ENCODE peak calls at places on chromosomes 12 and 14, in six cellular contexts. R is stomach, O is foreskin keratinocyte, M is esophagus squamous epithelium, J is left lung, W is osteoblast. V is an unnamed sample. For H3K4me1 and H3K27me3, the result is how much of the 10 kb centered on the place peaks cover.

GRCh38 chr14:71166434-71166833 is 259.2 kb downstream of the PCNX1 start:
- DNase-seq in W (peak), O (peak), M (no peak), J (no peak), R (no peak), V (no peak)

GRCh38 chr14:55366271-55366670 is 45.4 kb downstream of the ATG14 start:
- DNase-seq in R (no peak), W (peak), J (no peak), M (no peak), O (no peak), V (no peak)

GRCh38 chr14:51092965-51093364 is 1.9 kb downstream of the TRIM9 start:
- DNase-seq in R (no peak), M (no peak), O (no peak), J (no peak), W (no peak), V (no peak)

GRCh38 chr12:93766802-93767523 is 89.8 kb downstream of the CRADD start:
- DNase-seq in J (no peak), M (no peak), O (no peak), W (peak), R (no peak), V (no peak)

GRCh38 chr14:61698216-61698980 is 3.1 kb downstream of the HIF1A start:
- DNase-seq in O (no peak), W (no peak), R (no peak), J (no peak), M (no peak), V (no peak)

GRCh38 chr14:33950320-33951182 is at the start of gene EGLN3:
- DNase-seq in W (peak), O (peak), J (peak), R (peak), M (no peak), V (peak)

GRCh38 chr12:19529933-19530630 is 90.8 kb downstream of the AEBP2 start:
- DNase-seq in O (no peak), W (peak), J (no peak), M (no peak), R (no peak), V (no peak)

GRCh38 chr12:92886131-92886530 is 43.0 kb downstream of the EEA1 start:
- DNase-seq in M (no peak), J (no peak), O (no peak), R (no peak), W (no peak), V (no peak)

GRCh38 chr14:100159107-100159864 is at the start of gene DEGS2:
- DNase-seq in R (peak), J (peak), O (no peak), M (no peak), W (no peak), V (peak)

GRCh38 chr14:69323266-69323966 is 63.5 kb downstream of the GALNT16 start:
- DNase-seq in M (no peak), J (no peak), O (no peak), R (no peak), W (peak), V (peak)

GRCh38 chr12:94941440-94941862 is 62.0 kb downstream of the NDUFA12 start:
- DNase-seq in M (no peak), W (peak), J (no peak), R (no peak), O (peak), V (no peak)

GRCh38 chr12:116880817-116881324 is 370 bp downstream of the HRK start:
- DNase-seq in M (no peak), R (peak), O (peak), J (peak), W (peak), V (peak)

GRCh38 chr12:65857875-65858274 is 33.6 kb downstream of the HMGA2 start:
- DNase-seq in J (no peak), O (no peak), M (no peak), R (no peak), W (no peak), V (no peak)

GRCh38 chr12:68800294-68800693 is 7.7 kb upstream of the MDM2 start:
- DNase-seq in W (no peak), J (no peak), R (peak), M (no peak), O (no peak), V (no peak)

GRCh38 chr14:58467575-58467974 is 40.1 kb downstream of the KIAA0586 start:
- DNase-seq in J (no peak), M (no peak), O (no peak), R (no peak), W (no peak), V (no peak)

GRCh38 chr12:109120557-109120956 is 4.2 kb downstream of the ACACB start:
- DNase-seq in M (no peak), W (no peak), O (no peak), R (no peak), J (no peak), V (peak)

GRCh38 chr14:69316449-69317391 is 56.8 kb downstream of the GALNT16 start:
- DNase-seq in R (no peak), J (no peak), O (peak), M (no peak), W (peak), V (no peak)

GRCh38 chr12:52203126-52203921 is 11.5 kb upstream of the KRT80 start:
- DNase-seq in M (no peak), W (peak), O (no peak), J (peak), R (peak), V (peak)

GRCh38 chr14:46384611-46385010 is 267.0 kb downstream of the RPL10L start:
- DNase-seq in O (no peak), M (no peak), W (no peak), J (peak), R (no peak), V (no peak)

GRCh38 chr14:41636492-41637392 is 30.1 kb downstream of the LRFN5 start:
- DNase-seq in J (no peak), O (no peak), R (no peak), M (no peak), W (no peak), V (no peak)

GRCh38 chr14:91348861-91349465 is 68.7 kb downstream of the CCDC88C start:
- DNase-seq in J (no peak), W (peak), R (no peak), O (no peak), M (no peak), V (no peak)
- H3K4me1 ChIP-seq in J (under half), W (under half), R (half or more), O (under half), M (half or more), V (under half)

DNA sequence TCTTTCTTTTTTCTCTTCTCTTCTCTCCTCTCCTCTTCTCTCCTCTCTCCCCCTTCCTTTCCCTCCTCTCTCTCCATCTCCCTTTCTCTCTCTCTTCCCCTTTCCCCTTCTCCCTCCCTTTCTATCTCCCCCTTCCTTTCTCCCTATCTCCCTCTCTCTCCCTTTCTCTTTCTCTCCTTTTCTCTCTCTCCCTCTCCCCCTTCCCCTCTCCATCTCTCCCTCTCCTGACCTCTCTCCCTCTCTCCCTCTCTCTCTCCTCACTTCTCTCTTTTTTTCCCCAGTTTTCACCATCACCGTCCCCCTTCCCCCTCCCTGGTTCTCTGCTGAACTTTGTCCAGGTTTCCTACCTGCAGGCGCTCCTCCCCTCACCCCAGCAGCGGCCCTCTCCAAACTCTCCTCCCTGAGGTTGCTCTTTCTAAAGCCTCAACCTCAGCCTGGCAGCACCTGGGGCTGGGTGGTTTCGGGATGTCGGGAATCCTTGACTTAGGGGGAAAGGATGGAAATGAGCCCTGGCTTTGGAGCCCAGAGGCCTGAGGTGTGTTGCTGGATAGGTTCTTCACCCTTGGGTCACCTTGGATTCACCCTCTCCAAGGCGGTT is 14.7 kb upstream of the TBX3 start:
- DNase-seq in J (no peak), O (no peak), R (no peak), W (peak), M (no peak), V (no peak)
- H3K27me3 ChIP-seq in J (under half), O (under half), R (half or more), W (half or more), M (half or more), V (under half)

GRCh38 chr12:1972260-1972659 is 32.0 kb downstream of the DCP1B start:
- DNase-seq in O (peak), J (no peak), M (no peak), W (no peak), R (no peak), V (no peak)
- H3K4me1 ChIP-seq in O (under half), J (under half), M (under half), W (under half), R (under half), V (under half)

GRCh38 chr14:37328673-37329072 is 130.9 kb downstream of the MIPOL1 start:
- DNase-seq in O (no peak), M (no peak), W (no peak), J (no peak), R (no peak), V (no peak)
- H3K27me3 ChIP-seq in O (under half), M (under half), W (under half), J (under half), R (under half), V (under half)

GRCh38 chr12:132191715-132192553 is 47.7 kb downstream of the NOC4L start:
- DNase-seq in M (no peak), J (no peak), R (no peak), W (peak), O (no peak), V (no peak)
- H3K4me1 ChIP-seq in M (under half), J (under half), R (under half), W (under half), O (under half), V (under half)